ENCODE peak calls at places on chromosomes 11 and 22, in ten cellular contexts. One of them, this sample, is unnamed. For H3K27me3, the result is how much of the 10 kb centered on the place peaks cover.

GRCh38 chr11:68831124-68831523 is 10.6 kb downstream of the CPT1A start:
- DNase-seq in lower lobe of right lung: no peak
- DNase-seq in dorsolateral prefrontal cortex: no peak
- DNase-seq in cardiac muscle cell: no peak
- DNase-seq in HL-60: no peak
- DNase-seq in WERI-Rb-1: no peak
- DNase-seq in heart right ventricle: no peak
- DNase-seq in mammary epithelial cell: no peak
- DNase-seq in osteoblast: no peak
- DNase-seq in BJ: no peak
- DNase-seq in this sample: no peak

GRCh38 chr22:17872491-17872890 is 98.2 kb upstream of the BID start:
- DNase-seq in lower lobe of right lung: no peak
- DNase-seq in HL-60: no peak
- DNase-seq in cardiac muscle cell: no peak
- DNase-seq in osteoblast: no peak
- DNase-seq in mammary epithelial cell: peak
- DNase-seq in heart right ventricle: no peak
- DNase-seq in dorsolateral prefrontal cortex: no peak
- DNase-seq in WERI-Rb-1: no peak
- DNase-seq in BJ: no peak
- DNase-seq in this sample: no peak

GRCh38 chr22:47088480-47089145 is 326.2 kb downstream of the TBC1D22A start:
- DNase-seq in cardiac muscle cell: no peak
- DNase-seq in HL-60: no peak
- DNase-seq in mammary epithelial cell: no peak
- DNase-seq in osteoblast: no peak
- DNase-seq in BJ: no peak
- DNase-seq in dorsolateral prefrontal cortex: no peak
- DNase-seq in heart right ventricle: no peak
- DNase-seq in lower lobe of right lung: no peak
- DNase-seq in WERI-Rb-1: no peak
- DNase-seq in this sample: no peak

GRCh38 chr11:5603326-5603725 is 6.9 kb downstream of the TRIM6 start:
- DNase-seq in heart right ventricle: no peak
- DNase-seq in mammary epithelial cell: no peak
- DNase-seq in lower lobe of right lung: no peak
- DNase-seq in BJ: no peak
- DNase-seq in WERI-Rb-1: no peak
- DNase-seq in osteoblast: no peak
- DNase-seq in cardiac muscle cell: no peak
- DNase-seq in dorsolateral prefrontal cortex: no peak
- DNase-seq in HL-60: no peak
- DNase-seq in this sample: no peak

GRCh38 chr11:4881860-4882500 is at the start of gene OR51T1:
- DNase-seq in lower lobe of right lung: no peak
- DNase-seq in dorsolateral prefrontal cortex: no peak
- DNase-seq in BJ: no peak
- DNase-seq in WERI-Rb-1: no peak
- DNase-seq in cardiac muscle cell: no peak
- DNase-seq in osteoblast: no peak
- DNase-seq in heart right ventricle: no peak
- DNase-seq in mammary epithelial cell: no peak
- DNase-seq in HL-60: no peak
- DNase-seq in this sample: no peak

GRCh38 chr11:28072321-28072720 is 35.6 kb downstream of the KIF18A start:
- DNase-seq in mammary epithelial cell: no peak
- DNase-seq in WERI-Rb-1: no peak
- DNase-seq in cardiac muscle cell: peak
- DNase-seq in heart right ventricle: no peak
- DNase-seq in osteoblast: peak
- DNase-seq in BJ: no peak
- DNase-seq in lower lobe of right lung: no peak
- DNase-seq in dorsolateral prefrontal cortex: no peak
- DNase-seq in HL-60: no peak
- DNase-seq in this sample: no peak

GRCh38 chr11:59706518-59707285 is 6.9 kb downstream of the OR10V1 start:
- DNase-seq in heart right ventricle: no peak
- DNase-seq in dorsolateral prefrontal cortex: no peak
- DNase-seq in mammary epithelial cell: peak
- DNase-seq in WERI-Rb-1: no peak
- DNase-seq in HL-60: no peak
- DNase-seq in BJ: peak
- DNase-seq in lower lobe of right lung: no peak
- DNase-seq in osteoblast: no peak
- DNase-seq in cardiac muscle cell: peak
- DNase-seq in this sample: no peak

GRCh38 chr22:46813816-46814597 is 51.6 kb downstream of the TBC1D22A start:
- DNase-seq in cardiac muscle cell: peak
- DNase-seq in lower lobe of right lung: no peak
- DNase-seq in BJ: no peak
- DNase-seq in heart right ventricle: no peak
- DNase-seq in WERI-Rb-1: no peak
- DNase-seq in mammary epithelial cell: no peak
- DNase-seq in dorsolateral prefrontal cortex: no peak
- DNase-seq in osteoblast: no peak
- DNase-seq in HL-60: no peak
- DNase-seq in this sample: no peak

GRCh38 chr11:61609970-61610347 is 29.1 kb upstream of the SYT7 start:
- DNase-seq in dorsolateral prefrontal cortex: no peak
- DNase-seq in WERI-Rb-1: peak
- DNase-seq in BJ: no peak
- DNase-seq in HL-60: peak
- DNase-seq in mammary epithelial cell: peak
- DNase-seq in lower lobe of right lung: no peak
- DNase-seq in osteoblast: peak
- DNase-seq in cardiac muscle cell: no peak
- DNase-seq in heart right ventricle: no peak
- DNase-seq in this sample: no peak

GRCh38 chr11:61610905-61611304 is 30.0 kb upstream of the SYT7 start:
- DNase-seq in cardiac muscle cell: no peak
- DNase-seq in dorsolateral prefrontal cortex: peak
- DNase-seq in osteoblast: peak
- DNase-seq in WERI-Rb-1: no peak
- DNase-seq in BJ: no peak
- DNase-seq in HL-60: no peak
- DNase-seq in heart right ventricle: no peak
- DNase-seq in lower lobe of right lung: no peak
- DNase-seq in mammary epithelial cell: no peak
- DNase-seq in this sample: no peak

GRCh38 chr11:61609000-61609969 is 28.4 kb upstream of the SYT7 start:
- DNase-seq in WERI-Rb-1: peak
- DNase-seq in HL-60: no peak
- DNase-seq in heart right ventricle: no peak
- DNase-seq in cardiac muscle cell: no peak
- DNase-seq in BJ: no peak
- DNase-seq in dorsolateral prefrontal cortex: no peak
- DNase-seq in mammary epithelial cell: no peak
- DNase-seq in lower lobe of right lung: no peak
- DNase-seq in osteoblast: peak
- DNase-seq in this sample: no peak

GRCh38 chr11:61607426-61607825 is 26.6 kb upstream of the SYT7 start:
- DNase-seq in mammary epithelial cell: no peak
- DNase-seq in dorsolateral prefrontal cortex: no peak
- DNase-seq in BJ: no peak
- DNase-seq in lower lobe of right lung: no peak
- DNase-seq in cardiac muscle cell: no peak
- DNase-seq in WERI-Rb-1: no peak
- DNase-seq in HL-60: no peak
- DNase-seq in osteoblast: no peak
- DNase-seq in heart right ventricle: no peak
- DNase-seq in this sample: no peak

GRCh38 chr11:61607920-61608599 is 27.2 kb upstream of the SYT7 start:
- DNase-seq in lower lobe of right lung: no peak
- DNase-seq in BJ: no peak
- DNase-seq in dorsolateral prefrontal cortex: peak
- DNase-seq in mammary epithelial cell: no peak
- DNase-seq in HL-60: no peak
- DNase-seq in WERI-Rb-1: no peak
- DNase-seq in heart right ventricle: no peak
- DNase-seq in osteoblast: peak
- DNase-seq in cardiac muscle cell: no peak
- DNase-seq in this sample: no peak
- H3K27me3 ChIP-seq in lower lobe of right lung: under half
- H3K27me3 ChIP-seq in BJ: under half
- H3K27me3 ChIP-seq in dorsolateral prefrontal cortex: under half
- H3K27me3 ChIP-seq in mammary epithelial cell: under half
- H3K27me3 ChIP-seq in HL-60: under half
- H3K27me3 ChIP-seq in WERI-Rb-1: under half
- H3K27me3 ChIP-seq in heart right ventricle: under half
- H3K27me3 ChIP-seq in osteoblast: under half
- H3K27me3 ChIP-seq in cardiac muscle cell: under half
- H3K27me3 ChIP-seq in this sample: under half

DNA sequence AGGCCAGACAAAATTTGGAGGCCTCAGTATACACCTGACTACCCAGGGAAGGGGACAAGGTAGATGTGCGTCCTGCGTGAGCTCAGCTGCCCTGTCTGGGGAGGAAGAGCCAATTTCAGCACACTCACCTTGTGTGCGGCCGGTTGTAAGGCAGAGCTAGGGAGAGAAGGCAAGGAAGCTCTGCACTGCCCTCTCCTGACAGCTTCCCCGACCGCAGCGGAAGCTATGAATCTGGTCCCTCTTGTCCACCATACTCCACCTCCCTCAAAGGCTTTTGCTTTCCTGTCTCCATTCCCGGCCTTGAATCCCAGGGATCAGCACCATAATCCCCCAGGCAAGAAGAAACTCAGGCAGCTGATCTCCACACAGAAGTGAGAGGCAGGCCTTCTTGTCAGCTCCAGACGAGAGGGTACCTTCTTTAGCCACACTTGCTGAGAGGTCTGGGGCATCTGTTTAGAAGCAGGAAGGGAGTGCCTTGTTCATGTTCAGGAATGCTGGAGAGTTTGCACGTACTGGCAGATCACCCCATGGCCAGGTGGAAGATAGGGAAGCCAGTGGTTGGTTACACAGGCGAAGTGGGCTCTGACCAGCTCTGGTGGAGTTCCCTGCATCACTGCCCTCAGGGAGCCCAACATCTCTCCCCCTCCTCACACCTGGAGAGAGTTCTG is 62.5 kb downstream of the FEZ1 start:
- DNase-seq in dorsolateral prefrontal cortex: peak
- DNase-seq in lower lobe of right lung: no peak
- DNase-seq in BJ: no peak
- DNase-seq in cardiac muscle cell: peak
- DNase-seq in osteoblast: peak
- DNase-seq in HL-60: peak
- DNase-seq in heart right ventricle: peak
- DNase-seq in WERI-Rb-1: peak
- DNase-seq in mammary epithelial cell: peak
- DNase-seq in this sample: no peak
- TF ChIP-seq CTCF in dorsolateral prefrontal cortex: peak
- TF ChIP-seq CTCF in lower lobe of right lung: peak
- TF ChIP-seq CTCF in BJ: peak
- TF ChIP-seq CTCF in cardiac muscle cell: peak
- TF ChIP-seq CTCF in osteoblast: peak
- TF ChIP-seq CTCF in HL-60: peak
- TF ChIP-seq CTCF in heart right ventricle: peak
- TF ChIP-seq CTCF in WERI-Rb-1: peak
- TF ChIP-seq CTCF in mammary epithelial cell: peak
- TF ChIP-seq CTCF in this sample: peak

GRCh38 chr22:22667966-22668880 is 23.8 kb downstream of the GGTLC2 start:
- DNase-seq in osteoblast: peak
- DNase-seq in lower lobe of right lung: no peak
- DNase-seq in heart right ventricle: no peak
- DNase-seq in HL-60: no peak
- DNase-seq in dorsolateral prefrontal cortex: no peak
- DNase-seq in WERI-Rb-1: no peak
- DNase-seq in cardiac muscle cell: no peak
- DNase-seq in BJ: no peak
- DNase-seq in mammary epithelial cell: no peak
- DNase-seq in this sample: no peak
- H3K27me3 ChIP-seq in osteoblast: under half
- H3K27me3 ChIP-seq in lower lobe of right lung: under half
- H3K27me3 ChIP-seq in heart right ventricle: under half
- H3K27me3 ChIP-seq in HL-60: under half
- H3K27me3 ChIP-seq in dorsolateral prefrontal cortex: under half
- H3K27me3 ChIP-seq in WERI-Rb-1: under half
- H3K27me3 ChIP-seq in cardiac muscle cell: under half
- H3K27me3 ChIP-seq in BJ: under half
- H3K27me3 ChIP-seq in mammary epithelial cell: under half
- H3K27me3 ChIP-seq in this sample: under half

GRCh38 chr22:50473088-50473487 is 1.7 kb downstream of the SBF1 start:
- DNase-seq in heart right ventricle: no peak
- DNase-seq in HL-60: peak
- DNase-seq in dorsolateral prefrontal cortex: no peak
- DNase-seq in osteoblast: no peak
- DNase-seq in cardiac muscle cell: no peak
- DNase-seq in BJ: no peak
- DNase-seq in lower lobe of right lung: no peak
- DNase-seq in WERI-Rb-1: peak
- DNase-seq in mammary epithelial cell: no peak
- DNase-seq in this sample: no peak
- TF ChIP-seq CTCF in heart right ventricle: no peak
- TF ChIP-seq CTCF in HL-60: no peak
- TF ChIP-seq CTCF in dorsolateral prefrontal cortex: no peak
- TF ChIP-seq CTCF in osteoblast: peak
- TF ChIP-seq CTCF in cardiac muscle cell: peak
- TF ChIP-seq CTCF in BJ: peak
- TF ChIP-seq CTCF in lower lobe of right lung: peak
- TF ChIP-seq CTCF in WERI-Rb-1: peak
- TF ChIP-seq CTCF in mammary epithelial cell: peak
- TF ChIP-seq CTCF in this sample: peak

DNA sequence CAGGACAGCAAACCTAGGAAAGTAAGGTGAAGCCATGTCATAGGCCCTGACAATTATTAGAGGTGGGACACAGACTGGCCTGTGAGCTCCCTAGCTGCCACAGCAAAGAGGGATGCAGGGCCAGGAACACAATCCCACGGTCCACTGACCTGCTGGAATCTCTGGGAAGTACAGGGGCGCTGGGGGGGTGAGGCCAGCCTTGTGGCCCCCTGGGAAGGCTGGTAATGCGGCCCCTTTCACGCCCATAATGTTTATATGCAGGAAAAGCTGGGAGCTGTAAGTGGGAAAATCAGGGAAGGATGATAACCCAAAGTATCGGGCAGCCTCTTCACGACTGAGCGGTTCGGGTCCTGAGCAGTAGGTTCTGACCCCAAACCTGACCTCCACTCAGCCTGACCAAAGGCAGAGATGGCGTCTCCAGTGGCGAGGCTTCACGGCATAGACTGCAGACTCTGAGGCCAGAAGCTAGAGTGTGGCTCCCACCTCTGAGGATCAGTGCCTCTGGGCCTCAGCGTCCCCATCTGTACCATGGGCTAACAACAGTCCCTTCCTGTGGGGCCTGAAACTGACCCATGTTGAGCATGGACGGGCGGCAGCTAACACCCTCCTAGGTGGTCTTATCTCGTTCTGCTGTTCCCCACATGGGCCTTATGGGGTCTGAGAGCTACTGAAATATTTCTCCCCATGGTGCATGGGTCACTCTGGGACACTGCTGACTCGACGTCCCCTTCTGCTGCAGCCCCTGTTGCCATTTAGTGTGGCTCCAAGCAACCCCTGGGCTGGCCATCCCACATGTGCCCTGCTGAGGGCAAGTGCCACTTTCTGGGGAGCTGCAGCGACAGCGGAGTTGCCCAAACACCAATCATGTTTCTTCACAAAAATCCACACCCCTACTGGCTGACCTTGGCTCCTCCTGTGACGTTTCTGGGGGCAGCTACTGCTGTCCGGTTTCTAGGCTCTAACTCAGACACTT is 101.8 kb downstream of the PHF21B start:
- DNase-seq in lower lobe of right lung: no peak
- DNase-seq in BJ: no peak
- DNase-seq in cardiac muscle cell: no peak
- DNase-seq in heart right ventricle: no peak
- DNase-seq in mammary epithelial cell: no peak
- DNase-seq in WERI-Rb-1: no peak
- DNase-seq in HL-60: no peak
- DNase-seq in osteoblast: peak
- DNase-seq in dorsolateral prefrontal cortex: peak
- DNase-seq in this sample: no peak
- H3K27me3 ChIP-seq in lower lobe of right lung: under half
- H3K27me3 ChIP-seq in BJ: under half
- H3K27me3 ChIP-seq in cardiac muscle cell: under half
- H3K27me3 ChIP-seq in heart right ventricle: under half
- H3K27me3 ChIP-seq in mammary epithelial cell: under half
- H3K27me3 ChIP-seq in WERI-Rb-1: under half
- H3K27me3 ChIP-seq in HL-60: under half
- H3K27me3 ChIP-seq in osteoblast: under half
- H3K27me3 ChIP-seq in dorsolateral prefrontal cortex: under half
- H3K27me3 ChIP-seq in this sample: under half

This sample was measured in GM06990.